ENCODE peak calls at places on chromosomes 4 and X, in ten cellular contexts. B is vagina; H is AG10803; F is NT2/D1; Q is fibroblast of lung; S is lower lobe of right lung; P is ovary; N is astrocyte of the cerebellum; J is CD4-positive, alpha-beta memory T cell; U is GM23338. M is an unnamed sample.

GRCh38 chr4:94665500-94666398 is 92.0 kb upstream of the BMPR1B start:
- DNase-seq in B (no peak), H (peak; percentile 44), F (no peak), Q (no peak), S (no peak), P (no peak), N (no peak), J (no peak), U (no peak), M (no peak)

GRCh38 chrX:153689654-153690465 is 2.1 kb downstream of the SLC6A8 start:
- DNase-seq in B (no peak), H (no peak), F (no peak), Q (peak; percentile 34), S (no peak), P (peak; percentile 30), N (no peak), J (no peak), U (no peak), M (no peak)

GRCh38 chr4:52912608-52913007 is 50.5 kb downstream of the RASL11B start:
- DNase-seq in B (no peak), H (peak; percentile 79), F (no peak), Q (peak; percentile 44), S (no peak), P (no peak), N (no peak), J (no peak), U (no peak), M (no peak)

GRCh38 chr4:80295331-80295730 is 28.9 kb downstream of the FGF5 start:
- DNase-seq in B (no peak), H (no peak), F (no peak), Q (no peak), S (no peak), P (no peak), N (no peak), J (no peak), U (no peak), M (no peak)

GRCh38 chr4:183136880-183137279 is 37.8 kb downstream of the WWC2 start:
- DNase-seq in B (no peak), H (no peak), F (no peak), Q (peak; percentile 43), S (no peak), P (no peak), N (no peak), J (no peak), U (no peak), M (no peak)

GRCh38 chrX:68710870-68711576 is 63.6 kb downstream of the STARD8 start:
- DNase-seq in B (no peak), H (peak; percentile 53), F (peak; percentile 62), Q (peak; percentile 29), S (no peak), P (no peak), N (peak; percentile 32), J (no peak), U (peak; percentile 76), M (peak; percentile 18)

GRCh38 chrX:11899091-11899490 is 141.1 kb downstream of the MSL3 start:
- DNase-seq in B (no peak), H (peak; percentile 9), F (no peak), Q (peak; percentile 75), S (no peak), P (no peak), N (peak; percentile 9), J (no peak), U (no peak), M (no peak)

GRCh38 chr4:52199574-52200338 is 148.7 kb downstream of the SPATA18 start:
- DNase-seq in B (no peak), H (peak; percentile 86), F (no peak), Q (peak; percentile 3), S (no peak), P (no peak), N (peak; percentile 5), J (no peak), U (no peak), M (peak; percentile 71)

GRCh38 chr4:10958226-10958856 is 273.8 kb upstream of the CLNK start:
- DNase-seq in B (no peak), H (no peak), F (peak; percentile 63), Q (no peak), S (no peak), P (no peak), N (no peak), J (no peak), U (peak; percentile 67), M (no peak)

GRCh38 chrX:19174401-19175025 is 52.2 kb upstream of the ADGRG2 start:
- DNase-seq in B (no peak), H (peak; percentile 33), F (no peak), Q (peak; percentile 60), S (no peak), P (no peak), N (no peak), J (no peak), U (no peak), M (no peak)

GRCh38 chr4:898869-899555 is 33.1 kb downstream of the GAK start:
- DNase-seq in B (no peak), H (no peak), F (no peak), Q (no peak), S (no peak), P (no peak), N (no peak), J (no peak), U (no peak), M (no peak)

GRCh38 chr4:9927317-9928007 is 93.8 kb downstream of the SLC2A9 start:
- DNase-seq in B (no peak), H (no peak), F (no peak), Q (no peak), S (no peak), P (no peak), N (no peak), J (no peak), U (no peak), M (no peak)
- H3K4me3 ChIP-seq in B (no peak overlapping the region), H (no peak overlapping the region), F (no peak overlapping the region), Q (no peak overlapping the region), S (no peak overlapping the region), P (no peak overlapping the region), N (no peak overlapping the region), J (no peak overlapping the region), U (no peak overlapping the region), M (no peak overlapping the region)

DNA sequence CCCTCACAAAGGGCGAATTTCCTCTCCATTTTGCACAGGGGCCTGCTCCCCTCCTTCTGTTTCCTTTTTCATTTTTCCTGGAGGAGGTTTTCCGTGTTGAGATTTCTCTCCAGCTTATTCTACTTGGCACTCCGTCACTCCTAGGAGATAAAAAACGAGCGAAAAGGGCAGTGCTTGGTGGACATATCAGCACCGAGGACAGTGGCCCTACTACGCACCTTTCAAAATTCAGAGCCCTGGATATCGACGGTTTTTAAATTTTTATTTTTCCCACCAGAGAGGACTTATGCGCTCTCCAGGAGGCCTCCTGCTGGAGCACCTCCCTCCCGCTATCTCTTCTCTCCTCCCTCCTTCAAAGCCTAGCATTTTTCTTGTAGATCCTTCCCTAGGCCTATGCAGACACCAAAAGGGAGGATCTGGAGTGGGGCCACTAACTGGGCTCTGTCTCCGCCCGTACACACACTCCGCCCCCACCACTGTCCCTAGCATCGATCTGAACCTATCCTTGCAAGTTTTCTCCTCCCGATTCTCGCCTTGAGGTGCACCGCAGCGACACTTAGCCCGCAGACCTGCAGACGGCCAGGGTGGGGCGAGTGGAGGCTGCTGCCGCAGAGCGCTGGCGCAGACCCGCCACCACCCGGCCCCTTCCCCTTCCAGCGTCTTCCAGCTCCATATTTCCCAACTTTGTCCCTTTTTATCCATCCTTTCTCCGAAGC is 8.5 kb upstream of the TCEAL9 start:
- DNase-seq in B (no peak), H (no peak), F (no peak), Q (no peak), S (no peak), P (no peak), N (no peak), J (no peak), U (peak; percentile 54), M (no peak)
- H3K4me3 ChIP-seq in B (no peak overlapping the region), H (no peak overlapping the region), F (no peak overlapping the region), Q (no peak overlapping the region), S (no peak overlapping the region), P (no peak overlapping the region), N (no peak overlapping the region), J (no peak overlapping the region), U (peak overlapping the region; percentile 57), M (no peak overlapping the region)

DNA sequence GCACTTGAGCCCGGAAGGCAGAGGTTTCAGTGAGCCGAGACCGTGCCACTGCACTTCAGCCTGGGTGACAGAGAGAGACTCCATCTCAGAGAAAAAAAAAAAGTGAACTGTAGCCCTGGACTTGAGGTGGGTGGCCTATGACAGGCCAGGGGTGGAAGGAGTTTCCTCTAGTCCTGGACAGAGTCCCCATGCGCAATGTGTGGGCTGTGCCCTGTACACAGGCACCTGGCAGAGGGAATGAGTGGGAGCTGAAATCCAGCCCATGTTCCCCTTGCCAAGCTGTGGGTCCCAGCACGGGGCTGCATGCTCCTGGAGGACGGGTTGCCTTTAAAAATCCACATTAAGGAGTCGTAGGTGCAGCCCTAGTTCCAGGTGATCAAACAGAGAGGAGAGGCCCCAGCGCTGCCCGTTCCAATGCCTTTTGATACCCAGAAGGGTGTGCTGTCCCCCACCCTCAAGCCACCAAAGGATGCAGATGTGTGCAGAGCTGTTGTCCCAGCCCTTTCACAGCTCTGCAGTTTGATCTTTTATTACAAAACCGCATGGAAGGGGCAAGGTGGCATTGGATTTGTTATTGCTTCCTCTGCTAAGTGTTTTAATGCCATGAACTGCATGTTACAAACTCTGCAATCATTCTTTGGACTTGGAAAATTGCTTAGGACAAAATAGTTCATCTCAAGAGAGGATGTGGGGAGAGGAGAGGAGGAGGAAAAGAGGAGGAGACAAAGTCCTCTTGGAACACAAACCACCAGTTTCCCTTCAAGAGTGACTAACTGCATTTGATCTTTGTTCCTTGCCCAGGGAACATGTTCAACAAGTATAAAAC is 38.0 kb upstream of the PDK3 start:
- DNase-seq in B (peak; percentile 80), H (no peak), F (no peak), Q (peak; percentile 5), S (no peak), P (no peak), N (no peak), J (no peak), U (no peak), M (no peak)
- H3K4me3 ChIP-seq in B (no peak overlapping the region), H (no peak overlapping the region), F (no peak overlapping the region), Q (no peak overlapping the region), S (no peak overlapping the region), P (no peak overlapping the region), N (no peak overlapping the region), J (no peak overlapping the region), U (no peak overlapping the region), M (no peak overlapping the region)

DNA sequence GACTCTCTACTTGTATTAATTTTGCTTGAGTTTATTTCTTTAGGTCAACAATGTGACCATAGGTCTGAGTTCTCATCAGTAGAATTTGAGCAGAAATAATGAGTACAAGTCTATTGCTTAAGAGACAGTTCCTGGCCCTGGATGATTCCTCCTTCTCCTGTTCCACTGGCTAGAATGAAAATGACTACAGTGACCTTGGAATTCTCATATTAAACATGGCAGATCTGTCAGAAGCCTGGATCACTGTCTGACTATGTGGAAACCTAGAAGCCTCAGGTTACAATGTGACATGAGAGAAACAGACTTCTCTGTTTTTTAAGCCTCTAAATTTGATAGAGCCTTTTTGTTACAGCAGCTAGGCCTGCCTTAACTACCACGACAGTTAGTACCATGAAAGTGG is 82.9 kb upstream of the MED14 start:
- DNase-seq in B (no peak), H (no peak), F (no peak), Q (no peak), S (no peak), P (no peak), N (no peak), J (no peak), U (no peak), M (no peak)
- H3K4me3 ChIP-seq in B (no peak overlapping the region), H (no peak overlapping the region), F (no peak overlapping the region), Q (no peak overlapping the region), S (no peak overlapping the region), P (no peak overlapping the region), N (no peak overlapping the region), J (no peak overlapping the region), U (no peak overlapping the region), M (no peak overlapping the region)

M was measured in AG09309.